ENCODE peak calls at places on chromosomes 1 and 21, in six cellular contexts. G is endodermal cell, H is ovary, F is ascending aorta, W is pancreas, B is Calu3. S is an unnamed sample.

GRCh38 chr1:53473463-53473862 is 14.3 kb downstream of the DMRTB1 start:
- DNase-seq in G (peak), H (no peak), F (no peak), W (no peak), B (no peak), S (no peak)

GRCh38 chr1:10195570-10195969 is 14.8 kb upstream of the KIF1B start:
- DNase-seq in G (no peak), H (no peak), F (no peak), W (no peak), B (peak), S (no peak)

GRCh38 chr1:178614286-178614685 is 101.4 kb downstream of the TEX35 start:
- DNase-seq in G (no peak), H (no peak), F (no peak), W (no peak), B (no peak), S (no peak)

GRCh38 chr1:212737559-212737958 is 37.9 kb upstream of the BATF3 start:
- DNase-seq in G (no peak), H (no peak), F (no peak), W (no peak), B (no peak), S (no peak)

GRCh38 chr21:23542097-23542496 is 2065.2 kb downstream of the MRPL39 start:
- DNase-seq in G (no peak), H (no peak), F (no peak), W (no peak), B (no peak), S (no peak)

GRCh38 chr1:59446257-59446901 is 149.5 kb downstream of the FGGY start:
- DNase-seq in G (no peak), H (no peak), F (no peak), W (no peak), B (no peak), S (no peak)

GRCh38 chr1:181190362-181191035 is 102.0 kb downstream of the IER5 start:
- DNase-seq in G (peak), H (no peak), F (peak), W (no peak), B (peak), S (no peak)

GRCh38 chr1:162709132-162709860 is 77.0 kb downstream of the DDR2 start:
- DNase-seq in G (no peak), H (no peak), F (no peak), W (no peak), B (no peak), S (no peak)

DNA sequence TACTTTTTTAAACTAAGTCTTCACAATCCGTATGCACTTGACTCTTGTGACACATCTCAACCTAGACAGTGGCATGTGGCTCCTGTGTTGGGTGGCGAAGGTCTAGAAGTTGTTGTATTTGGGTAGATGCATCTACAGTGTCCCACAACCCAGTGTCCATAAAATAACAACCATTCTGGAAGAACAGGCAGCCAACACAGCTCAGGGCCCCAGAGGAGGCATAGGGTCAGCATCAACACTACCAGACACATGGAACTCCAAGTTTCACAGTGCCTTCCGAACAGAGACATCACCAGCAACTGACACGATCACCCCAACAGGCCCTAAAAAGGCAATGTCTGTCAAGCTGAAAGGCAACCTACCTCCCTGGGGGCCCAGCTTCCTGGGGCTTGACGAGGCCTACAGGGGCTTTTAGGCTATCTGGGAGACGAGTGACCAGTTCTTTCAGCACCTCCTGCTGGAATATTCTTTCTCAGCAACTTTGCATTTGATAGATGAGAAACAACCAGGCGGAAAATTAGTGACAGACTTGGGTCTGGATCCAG is 5.6 kb downstream of the SH3BP5L start:
- DNase-seq in G (no peak), H (no peak), F (no peak), W (peak), B (no peak), S (peak)
- TF ChIP-seq CTCF in G (no peak), H (no peak), F (no peak), W (no peak), B (no peak), S (no peak)

GRCh38 chr1:88683848-88684481 is at the start of gene PKN2:
- DNase-seq in G (peak), H (peak), F (peak), W (peak), B (peak), S (peak)
- TF ChIP-seq CTCF in G (peak), H (peak), F (no peak), W (no peak), B (no peak), S (no peak)

GRCh38 chr1:108200627-108201106 is 524 bp upstream of the SLC25A24 start:
- DNase-seq in G (peak), H (no peak), F (peak), W (peak), B (peak), S (peak)
- TF ChIP-seq CTCF in G (peak), H (no peak), F (no peak), W (no peak), B (no peak), S (no peak)

DNA sequence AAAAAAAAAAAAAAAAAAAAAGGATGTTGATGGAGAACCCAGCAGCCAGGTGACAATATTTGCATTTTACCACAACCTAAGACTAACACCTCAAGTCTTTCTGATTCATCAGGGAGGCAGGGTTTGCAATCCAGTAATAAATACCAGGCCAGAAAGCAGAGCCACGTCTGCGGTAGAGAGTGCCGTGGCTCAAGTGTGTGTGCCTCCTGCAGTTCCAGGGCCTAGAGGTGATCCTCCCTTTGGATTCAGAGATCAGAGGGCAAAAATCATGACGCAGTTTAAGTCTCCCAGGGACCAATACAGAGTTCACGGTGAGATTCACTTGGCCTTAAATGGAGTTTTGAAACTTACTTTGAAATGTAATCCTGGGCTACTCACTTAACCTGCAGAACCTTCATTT is 34.9 kb downstream of the TMCO4 start:
- DNase-seq in G (no peak), H (no peak), F (no peak), W (no peak), B (no peak), S (no peak)
- TF ChIP-seq CTCF in G (no peak), H (no peak), F (no peak), W (no peak), B (no peak), S (no peak)

DNA sequence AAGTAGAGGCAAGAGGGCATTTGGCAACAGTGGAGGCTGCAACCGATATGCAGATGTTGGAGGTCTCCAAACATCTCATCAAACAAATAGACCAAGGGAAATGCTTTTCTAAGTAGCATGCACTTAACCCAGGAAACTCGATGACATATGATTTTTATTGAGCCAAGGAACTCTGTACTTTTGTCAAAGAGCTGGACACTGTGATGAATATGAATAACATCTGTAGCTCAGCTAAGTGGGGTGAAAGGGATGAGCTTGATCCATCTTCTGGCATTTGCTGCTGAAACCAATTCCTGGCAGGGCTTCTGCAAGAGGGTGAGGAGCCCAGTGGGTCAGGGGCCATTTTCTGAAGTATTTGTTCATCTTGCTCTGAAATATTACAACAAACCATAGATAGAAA is 176.9 kb downstream of the LYPLAL1 start:
- DNase-seq in G (no peak), H (no peak), F (no peak), W (no peak), B (no peak), S (no peak)
- TF ChIP-seq CTCF in G (no peak), H (no peak), F (no peak), W (no peak), B (no peak), S (no peak)

GRCh38 chr1:34898220-34898820 is 31.1 kb downstream of the DLGAP3 start:
- DNase-seq in G (peak), H (no peak), F (no peak), W (no peak), B (peak), S (no peak)

GRCh38 chr1:34900775-34901502 is 28.5 kb downstream of the DLGAP3 start:
- DNase-seq in G (peak), H (no peak), F (peak), W (no peak), B (no peak), S (peak)

GRCh38 chr1:34899471-34899870 is 30.0 kb downstream of the DLGAP3 start:
- DNase-seq in G (peak), H (no peak), F (no peak), W (no peak), B (no peak), S (peak)

GRCh38 chr1:34899906-34900305 is 29.5 kb downstream of the DLGAP3 start:
- DNase-seq in G (peak), H (no peak), F (no peak), W (no peak), B (no peak), S (peak)

DNA sequence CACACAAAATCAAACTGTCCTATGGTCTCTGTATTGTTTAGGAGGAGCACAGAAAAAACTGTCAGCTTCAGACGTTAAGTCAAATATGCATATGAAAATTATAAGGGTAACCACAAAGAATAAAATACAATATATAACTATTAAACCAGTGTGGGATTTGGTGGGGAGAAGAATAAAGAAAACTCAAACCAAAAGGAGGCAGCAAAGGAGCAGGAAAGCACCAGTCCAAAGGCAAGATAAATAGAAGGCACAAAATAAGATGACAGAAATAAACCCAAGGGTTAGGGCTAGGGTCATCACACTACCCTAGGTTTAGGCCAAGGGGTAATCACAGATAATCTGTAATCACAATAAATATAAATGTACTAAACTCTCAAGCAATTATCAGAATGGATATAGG is 32.8 kb downstream of the DLGAP3 start:
- DNase-seq in G (peak), H (no peak), F (no peak), W (no peak), B (no peak), S (no peak)
- TF ChIP-seq CTCF in G (peak), H (no peak), F (no peak), W (no peak), B (no peak), S (no peak)

S was measured in coronary artery.